ENCODE peak calls at places on chromosomes 2 and 18, in five cellular contexts. I is IMR-90; D is fibroblast of lung; B is CD8-positive, alpha-beta T cell; N is HepG2. Z is an unnamed sample.

GRCh38 chr2:1738163-1738562 is 6.2 kb downstream of the PXDN start:
- DNase-seq in D (no peak), B (no peak), I (no peak), N (no peak), Z (no peak)

GRCh38 chr2:233643128-233643527 is 6.9 kb downstream of the UGT1A10 start:
- DNase-seq in D (peak; percentile 4), I (no peak), N (peak; percentile 36), B (no peak), Z (no peak)

GRCh38 chr2:46326231-46326980 is 29.2 kb downstream of the EPAS1 start:
- DNase-seq in I (no peak), D (no peak), B (no peak), N (peak; percentile 93), Z (peak; percentile 92)

GRCh38 chr2:37918742-37919186 is 6.3 kb upstream of the RMDN2 start:
- DNase-seq in N (peak; percentile 99), D (no peak), I (no peak), B (no peak), Z (no peak)

GRCh38 chr2:74741076-74741460 is 87.0 kb downstream of the SEMA4F start:
- DNase-seq in D (no peak), B (no peak), N (no peak), I (no peak), Z (no peak)

GRCh38 chr2:66771359-66771978 is 336.5 kb downstream of the MEIS1 start:
- DNase-seq in N (no peak), D (peak; percentile 34), I (peak; percentile 23), B (no peak), Z (no peak)

GRCh38 chr2:192243488-192243887 is 48.8 kb upstream of the TMEFF2 start:
- DNase-seq in D (peak; percentile 66), I (peak; percentile 63), N (no peak), B (no peak), Z (no peak)

GRCh38 chr2:112626604-112627059 is 19.1 kb upstream of the SLC20A1 start:
- DNase-seq in B (peak; percentile 65), D (peak; percentile 75), N (peak; percentile 41), I (peak; percentile 68), Z (peak; percentile 68)

GRCh38 chr2:45913539-45913938 is 262.1 kb downstream of the PRKCE start:
- DNase-seq in D (no peak), B (no peak), N (no peak), I (no peak), Z (no peak)

GRCh38 chr2:61235716-61236115 is 73.7 kb downstream of the C2orf74 start:
- DNase-seq in I (no peak), D (no peak), N (no peak), B (no peak), Z (no peak)

DNA sequence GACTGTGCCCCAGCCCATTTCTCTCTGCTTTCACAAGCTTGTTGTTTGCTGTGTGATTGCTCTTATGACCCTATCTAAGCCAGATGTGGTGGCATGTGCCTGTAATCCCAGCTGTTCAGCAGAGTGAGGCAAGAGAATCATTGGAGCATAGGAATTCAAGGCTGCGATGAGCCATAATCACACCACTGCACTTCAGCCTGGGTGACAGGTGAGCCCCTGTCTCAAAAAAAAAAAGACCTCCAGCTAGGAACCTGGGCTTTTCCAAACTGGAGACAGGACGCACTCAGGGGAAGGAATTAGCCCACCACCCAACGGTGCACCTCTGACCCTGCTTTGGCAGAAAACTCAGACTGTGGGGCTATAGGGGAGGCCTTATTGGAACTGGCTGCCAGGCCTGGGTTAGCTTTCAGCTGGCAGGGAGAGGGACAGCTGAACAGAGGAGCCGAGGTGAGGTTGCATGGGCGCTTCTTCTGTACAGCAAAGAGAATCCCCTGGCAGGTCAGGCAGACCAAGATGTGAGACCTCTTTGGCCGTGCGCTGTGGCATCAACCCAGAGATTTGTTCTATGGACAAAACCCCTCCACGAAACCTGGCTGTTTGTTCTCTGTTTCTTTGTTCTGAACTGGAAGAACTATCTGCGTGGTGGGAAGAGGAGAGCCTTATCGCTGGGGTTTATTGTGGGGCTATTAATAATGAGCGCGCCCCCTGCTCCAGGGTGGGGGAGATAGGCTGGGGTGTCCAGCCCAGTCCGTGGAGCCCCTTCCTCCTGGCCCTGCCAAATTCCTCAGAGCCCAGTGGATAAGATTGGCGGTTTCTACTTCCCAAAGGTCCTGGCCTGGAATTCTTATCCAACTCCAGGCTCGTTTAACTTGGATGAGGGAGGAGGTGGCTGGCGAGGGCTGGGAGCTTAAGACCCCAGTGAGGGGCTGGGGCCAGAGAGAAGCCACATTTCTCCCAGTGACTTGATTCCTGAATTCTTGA is 38.8 kb upstream of the SMAD7 start:
- DNase-seq in N (peak; percentile 68), D (no peak), I (peak; percentile 18), B (no peak), Z (no peak)
- H3K27ac ChIP-seq in N (no peak overlapping the region), D (peak overlapping the region; percentile 24), I (no peak overlapping the region), B (no peak overlapping the region), Z (no peak overlapping the region)

GRCh38 chr2:203987959-203988358 is 51.4 kb downstream of the ICOS start:
- DNase-seq in D (no peak), B (no peak), N (no peak), I (no peak), Z (no peak)

GRCh38 chr2:203983064-203983715 is 46.6 kb downstream of the ICOS start:
- DNase-seq in B (no peak), N (no peak), D (no peak), I (no peak), Z (no peak)

GRCh38 chr2:203982276-203982675 is 45.7 kb downstream of the ICOS start:
- DNase-seq in I (no peak), D (no peak), N (no peak), B (no peak), Z (no peak)
- H3K4me1 ChIP-seq in I (no peaks in the 10 kb centered on the region), D (no peaks in the 10 kb centered on the region), N (no peaks in the 10 kb centered on the region), B (no peaks in the 10 kb centered on the region), Z (no peaks in the 10 kb centered on the region)

DNA sequence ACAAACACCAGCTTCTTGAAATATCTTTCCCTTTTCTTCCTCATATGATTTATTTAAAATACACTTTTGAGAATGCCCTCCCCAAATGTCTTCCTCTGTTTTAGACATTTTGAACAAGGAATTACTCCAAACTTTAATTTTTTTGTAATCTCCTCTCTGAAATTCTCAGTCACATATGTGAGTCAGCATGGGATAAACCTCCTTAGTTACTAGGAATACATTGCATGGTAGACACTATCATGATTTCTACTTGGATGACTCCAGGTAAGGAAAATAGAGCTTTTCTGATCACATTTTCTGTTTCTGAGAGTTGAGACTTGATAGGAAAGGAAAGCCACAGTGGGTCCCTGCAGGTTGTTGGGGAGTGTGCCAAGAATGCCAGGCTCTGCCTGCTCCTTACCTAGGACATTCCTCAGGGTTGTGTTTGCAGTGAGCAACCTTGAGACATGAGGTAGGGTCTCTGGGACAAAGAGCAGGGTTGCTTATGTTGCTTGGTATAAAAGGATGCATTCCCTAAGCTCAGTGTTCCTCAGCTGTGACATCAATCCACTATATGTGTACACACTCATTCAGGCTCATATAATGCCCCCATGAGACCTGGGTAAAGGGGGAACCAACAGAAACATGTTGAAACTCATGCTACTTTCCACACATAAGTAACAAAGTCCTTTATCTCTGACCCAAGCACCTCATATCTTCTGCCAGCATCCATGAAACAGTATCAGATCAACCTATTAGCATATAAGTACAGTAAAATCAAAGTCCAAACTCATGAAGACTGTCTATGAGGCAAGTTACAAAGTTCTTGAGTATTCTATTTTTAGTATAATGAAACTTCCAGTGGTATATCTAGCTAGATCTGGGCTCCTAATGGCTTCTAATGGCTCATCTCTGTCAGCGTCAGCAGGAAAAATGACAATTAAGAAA is 112.8 kb upstream of the SCN1A start:
- DNase-seq in D (peak; percentile 19), N (no peak), B (no peak), I (peak; percentile 52), Z (no peak)
- H3K27ac ChIP-seq in D (no peak overlapping the region), N (no peak overlapping the region), B (no peak overlapping the region), I (no peak overlapping the region), Z (no peak overlapping the region)

GRCh38 chr2:213232649-213233437 is 51.4 kb upstream of the SPAG16 start:
- DNase-seq in N (no peak), B (peak; percentile 58), D (peak; percentile 47), I (peak; percentile 29), Z (no peak)
- H3K4me1 ChIP-seq in N (peaks cover 7% of the 10 kb centered on the region), B (peaks cover 9% of the 10 kb centered on the region), D (peaks cover 2% of the 10 kb centered on the region), I (peaks cover 7% of the 10 kb centered on the region), Z (no peaks in the 10 kb centered on the region)

GRCh38 chr18:7303751-7304370 is 73.0 kb downstream of the LRRC30 start:
- DNase-seq in I (no peak), D (no peak), B (no peak), N (no peak), Z (no peak)
- H3K27ac ChIP-seq in I (no peak overlapping the region), D (no peak overlapping the region), B (no peak overlapping the region), N (no peak overlapping the region), Z (no peak overlapping the region)

Z was measured in right lobe of liver.